ENCODE peak calls at places on chromosomes 3 and 15, in seven cellular contexts. B, T, X, V, F, A and R are unnamed samples.
A peak's percentile ranks its signal among the peaks of the same experiment; 100 is the strongest.

GRCh38 chr3:119588112-119588511 is 8.8 kb downstream of the ADPRH start:
- DNase-seq in B (no peak), T (no peak), X (no peak), V (no peak), F (peak; percentile 13), A (no peak), R (no peak)

GRCh38 chr3:174440741-174441587 is 418.2 kb upstream of the NAALADL2 start:
- DNase-seq in B (peak; percentile 15), T (peak; percentile 81), X (peak; percentile 95), V (peak; percentile 83), F (peak; percentile 92), A (peak; percentile 93), R (peak; percentile 86)

GRCh38 chr3:195031574-195032003 is 239.4 kb downstream of the XXYLT1 start:
- DNase-seq in B (no peak), T (peak; percentile 63), X (no peak), V (no peak), F (no peak), A (no peak), R (no peak)

GRCh38 chr15:64774556-64775523 is 549 bp downstream of the RBPMS2 start:
- DNase-seq in B (no peak), T (no peak), X (peak; percentile 16), V (no peak), F (no peak), A (no peak), R (no peak)

GRCh38 chr3:136196064-136196400 is at the start of gene MSL2:
- DNase-seq in B (no peak), T (no peak), X (no peak), V (no peak), F (no peak), A (no peak), R (no peak)

GRCh38 chr15:68561146-68561545 is 17.6 kb upstream of the CORO2B start:
- DNase-seq in B (no peak), T (no peak), X (no peak), V (no peak), F (no peak), A (no peak), R (no peak)

GRCh38 chr3:16070707-16071106 is 103.8 kb upstream of the GALNT15 start:
- DNase-seq in B (no peak), T (no peak), X (no peak), V (no peak), F (no peak), A (no peak), R (no peak)

GRCh38 chr3:44906997-44907396 is 32.6 kb downstream of the TGM4 start:
- DNase-seq in B (no peak), T (no peak), X (no peak), V (no peak), F (peak; percentile 89), A (peak; percentile 65), R (no peak)

GRCh38 chr3:112773-113172 is 83.8 kb upstream of the CHL1 start:
- DNase-seq in B (no peak), T (no peak), X (no peak), V (no peak), F (no peak), A (no peak), R (no peak)

GRCh38 chr15:63609448-63609847 is 12.3 kb downstream of the FBXL22 start:
- DNase-seq in B (no peak), T (no peak), X (no peak), V (no peak), F (no peak), A (no peak), R (no peak)

GRCh38 chr15:33453761-33454160 is 143.0 kb downstream of the RYR3 start:
- DNase-seq in B (no peak), T (no peak), X (no peak), V (no peak), F (no peak), A (no peak), R (no peak)